ENCODE peak calls at places on chromosome 18, in five cellular contexts. One of them, this sample, is unnamed. For H3K4me1, the result is how much of the 10 kb centered on the place peaks cover.

GRCh38 chr18:77084757-77085035 is 47.9 kb downstream of the MBP start:
- DNase-seq in adrenal gland: no peak
- DNase-seq in transverse colon: no peak
- DNase-seq in MM.1S: no peak
- DNase-seq in lung: no peak
- DNase-seq in this sample: no peak

GRCh38 chr18:78784861-78785260 is 194.8 kb upstream of the SALL3 start:
- DNase-seq in lung: no peak
- DNase-seq in transverse colon: no peak
- DNase-seq in adrenal gland: no peak
- DNase-seq in MM.1S: no peak
- DNase-seq in this sample: no peak

GRCh38 chr18:58446661-58447060 is 182.2 kb downstream of the ALPK2 start:
- DNase-seq in transverse colon: no peak
- DNase-seq in MM.1S: no peak
- DNase-seq in lung: no peak
- DNase-seq in adrenal gland: no peak
- DNase-seq in this sample: no peak

GRCh38 chr18:62999392-62999791 is 284.1 kb downstream of the PHLPP1 start:
- DNase-seq in lung: no peak
- DNase-seq in adrenal gland: peak
- DNase-seq in MM.1S: no peak
- DNase-seq in transverse colon: peak
- DNase-seq in this sample: peak

GRCh38 chr18:8890957-8891464 is 185.7 kb downstream of the MTCL1 start:
- DNase-seq in lung: no peak
- DNase-seq in adrenal gland: no peak
- DNase-seq in MM.1S: no peak
- DNase-seq in transverse colon: no peak
- DNase-seq in this sample: no peak

GRCh38 chr18:40159141-40160017 is 1795.7 kb upstream of the PIK3C3 start:
- DNase-seq in transverse colon: no peak
- DNase-seq in MM.1S: peak
- DNase-seq in adrenal gland: no peak
- DNase-seq in lung: no peak
- DNase-seq in this sample: no peak

GRCh38 chr18:13762690-13763439 is 36.4 kb downstream of the RNMT start:
- DNase-seq in transverse colon: no peak
- DNase-seq in adrenal gland: no peak
- DNase-seq in MM.1S: no peak
- DNase-seq in lung: no peak
- DNase-seq in this sample: no peak

GRCh38 chr18:48138211-48138610 is 207.8 kb upstream of the SMAD2 start:
- DNase-seq in transverse colon: no peak
- DNase-seq in lung: no peak
- DNase-seq in MM.1S: no peak
- DNase-seq in adrenal gland: no peak
- DNase-seq in this sample: no peak

GRCh38 chr18:9466911-9467310 is 8.4 kb upstream of the RALBP1 start:
- DNase-seq in adrenal gland: no peak
- DNase-seq in MM.1S: no peak
- DNase-seq in transverse colon: no peak
- DNase-seq in lung: no peak
- DNase-seq in this sample: no peak

GRCh38 chr18:2459886-2460285 is 111.4 kb downstream of the METTL4 start:
- DNase-seq in transverse colon: no peak
- DNase-seq in lung: no peak
- DNase-seq in adrenal gland: no peak
- DNase-seq in MM.1S: no peak
- DNase-seq in this sample: no peak

GRCh38 chr18:68564961-68565360 is 149.9 kb downstream of the TMX3 start:
- DNase-seq in transverse colon: no peak
- DNase-seq in MM.1S: no peak
- DNase-seq in lung: no peak
- DNase-seq in adrenal gland: no peak
- DNase-seq in this sample: no peak

GRCh38 chr18:76491436-76491800 is 3.6 kb downstream of the ZNF516 start:
- DNase-seq in adrenal gland: peak
- DNase-seq in lung: peak
- DNase-seq in transverse colon: peak
- DNase-seq in MM.1S: peak
- DNase-seq in this sample: peak

GRCh38 chr18:8283901-8284585 is 325.2 kb upstream of the RAB12 start:
- DNase-seq in lung: no peak
- DNase-seq in MM.1S: no peak
- DNase-seq in transverse colon: no peak
- DNase-seq in adrenal gland: no peak
- DNase-seq in this sample: no peak

GRCh38 chr18:11955299-11956029 is 25.8 kb upstream of the IMPA2 start:
- DNase-seq in lung: peak
- DNase-seq in adrenal gland: peak
- DNase-seq in transverse colon: peak
- DNase-seq in MM.1S: no peak
- DNase-seq in this sample: no peak

GRCh38 chr18:63096327-63096874 is 223.2 kb downstream of the BCL2 start:
- DNase-seq in lung: no peak
- DNase-seq in transverse colon: no peak
- DNase-seq in adrenal gland: no peak
- DNase-seq in MM.1S: no peak
- DNase-seq in this sample: no peak

GRCh38 chr18:76452357-76452756 is 42.7 kb downstream of the ZNF516 start:
- DNase-seq in transverse colon: no peak
- DNase-seq in MM.1S: no peak
- DNase-seq in lung: no peak
- DNase-seq in adrenal gland: no peak
- DNase-seq in this sample: no peak

GRCh38 chr18:8151176-8151575 is 458.1 kb upstream of the RAB12 start:
- DNase-seq in MM.1S: no peak
- DNase-seq in lung: no peak
- DNase-seq in transverse colon: no peak
- DNase-seq in adrenal gland: no peak
- DNase-seq in this sample: no peak

GRCh38 chr18:48928787-48929186 is 22.0 kb downstream of the SMAD7 start:
- DNase-seq in MM.1S: peak
- DNase-seq in adrenal gland: no peak
- DNase-seq in lung: peak
- DNase-seq in transverse colon: peak
- DNase-seq in this sample: no peak

DNA sequence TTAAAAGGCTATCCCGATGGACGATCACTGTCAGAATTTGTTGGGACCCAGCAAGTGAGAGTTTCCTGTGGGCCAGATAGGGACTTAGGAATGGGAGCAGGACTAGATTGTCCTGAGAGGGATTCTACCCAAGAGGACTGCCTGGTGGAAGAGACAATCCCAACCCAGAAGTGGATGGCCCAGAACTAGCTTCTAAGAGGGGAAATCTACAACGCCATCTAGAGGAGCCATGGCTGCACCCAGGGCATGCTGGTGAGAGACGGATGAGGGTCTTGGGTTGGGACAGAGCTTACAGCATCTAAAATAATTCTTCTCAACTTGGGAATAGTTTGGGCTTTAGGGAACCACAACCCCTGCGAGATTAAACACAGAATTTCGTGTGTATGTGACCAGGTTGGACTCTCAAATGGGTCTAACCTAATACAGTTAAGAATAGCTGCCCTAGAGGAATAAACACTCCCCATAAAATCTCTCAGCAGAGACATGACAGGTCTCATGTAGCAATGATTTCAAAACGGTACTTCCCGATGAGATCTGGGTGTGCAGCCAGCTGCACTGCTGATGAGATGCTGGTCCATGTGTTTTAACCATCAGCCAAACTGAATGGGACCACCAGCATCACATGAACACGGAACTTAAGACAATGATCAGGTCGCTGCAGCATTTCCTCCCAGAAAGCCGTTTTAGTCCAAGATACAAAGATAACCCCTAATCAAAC is 50.8 kb downstream of the CCBE1 start:
- DNase-seq in lung: no peak
- DNase-seq in transverse colon: no peak
- DNase-seq in MM.1S: no peak
- DNase-seq in adrenal gland: no peak
- DNase-seq in this sample: no peak
- TF ChIP-seq CTCF in lung: no peak
- TF ChIP-seq CTCF in transverse colon: no peak
- TF ChIP-seq CTCF in MM.1S: no peak
- TF ChIP-seq CTCF in adrenal gland: no peak
- TF ChIP-seq CTCF in this sample: no peak

DNA sequence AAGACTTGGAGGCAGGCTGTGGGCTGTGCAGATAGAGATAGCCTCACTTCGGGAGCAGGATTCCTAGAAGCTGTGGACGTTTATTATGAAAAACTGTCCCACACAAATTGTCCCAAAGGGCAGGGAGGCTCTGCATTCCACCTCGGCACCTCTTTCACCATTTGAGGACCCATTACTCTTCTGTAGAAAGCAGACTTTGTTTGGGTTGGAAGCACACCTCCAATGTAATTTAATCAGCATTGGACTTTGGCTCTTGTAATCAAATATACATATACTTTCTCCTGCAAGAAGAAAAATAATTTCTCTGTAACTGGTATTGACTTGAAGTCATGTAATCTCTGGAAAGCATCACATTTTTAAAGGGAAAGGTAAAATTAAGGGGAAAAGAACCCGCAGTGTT is 8.5 kb downstream of the ONECUT2 start:
- DNase-seq in MM.1S: no peak
- DNase-seq in adrenal gland: no peak
- DNase-seq in lung: no peak
- DNase-seq in transverse colon: no peak
- DNase-seq in this sample: no peak
- H3K4me1 ChIP-seq in MM.1S: under half
- H3K4me1 ChIP-seq in adrenal gland: under half
- H3K4me1 ChIP-seq in lung: under half
- H3K4me1 ChIP-seq in transverse colon: under half
- H3K4me1 ChIP-seq in this sample: under half

GRCh38 chr18:23416283-23416682 is 36.8 kb upstream of the RIOK3 start:
- DNase-seq in MM.1S: no peak
- DNase-seq in lung: no peak
- DNase-seq in adrenal gland: no peak
- DNase-seq in transverse colon: no peak
- DNase-seq in this sample: no peak
- TF ChIP-seq CTCF in MM.1S: no peak
- TF ChIP-seq CTCF in lung: no peak
- TF ChIP-seq CTCF in adrenal gland: no peak
- TF ChIP-seq CTCF in transverse colon: no peak
- TF ChIP-seq CTCF in this sample: no peak

GRCh38 chr18:61575419-61575818 is 242.2 kb downstream of the CDH20 start:
- DNase-seq in MM.1S: no peak
- DNase-seq in lung: no peak
- DNase-seq in adrenal gland: no peak
- DNase-seq in transverse colon: no peak
- DNase-seq in this sample: no peak

GRCh38 chr18:61569176-61569892 is 236.1 kb downstream of the CDH20 start:
- DNase-seq in MM.1S: no peak
- DNase-seq in transverse colon: no peak
- DNase-seq in lung: no peak
- DNase-seq in adrenal gland: peak
- DNase-seq in this sample: no peak

GRCh38 chr18:61570070-61570469 is 236.8 kb downstream of the CDH20 start:
- DNase-seq in MM.1S: no peak
- DNase-seq in transverse colon: no peak
- DNase-seq in adrenal gland: no peak
- DNase-seq in lung: no peak
- DNase-seq in this sample: no peak

GRCh38 chr18:61574665-61575064 is 241.4 kb downstream of the CDH20 start:
- DNase-seq in transverse colon: no peak
- DNase-seq in lung: no peak
- DNase-seq in MM.1S: no peak
- DNase-seq in adrenal gland: no peak
- DNase-seq in this sample: no peak

GRCh38 chr18:61572871-61573270 is 239.6 kb downstream of the CDH20 start:
- DNase-seq in lung: no peak
- DNase-seq in transverse colon: no peak
- DNase-seq in MM.1S: no peak
- DNase-seq in adrenal gland: no peak
- DNase-seq in this sample: no peak
- H3K4me1 ChIP-seq in lung: under half
- H3K4me1 ChIP-seq in transverse colon: under half
- H3K4me1 ChIP-seq in MM.1S: under half
- H3K4me1 ChIP-seq in adrenal gland: under half
- H3K4me1 ChIP-seq in this sample: under half

GRCh38 chr18:46915800-46916550 is 1.3 kb downstream of the PIAS2 start:
- DNase-seq in transverse colon: no peak
- DNase-seq in adrenal gland: no peak
- DNase-seq in MM.1S: peak
- DNase-seq in lung: no peak
- DNase-seq in this sample: no peak

GRCh38 chr18:46920067-46920466 is 2.7 kb downstream of the KATNAL2 start:
- DNase-seq in MM.1S: no peak
- DNase-seq in lung: no peak
- DNase-seq in transverse colon: no peak
- DNase-seq in adrenal gland: no peak
- DNase-seq in this sample: no peak

GRCh38 chr18:46916551-46917107 is 678 bp downstream of the PIAS2 start:
- DNase-seq in lung: no peak
- DNase-seq in transverse colon: no peak
- DNase-seq in MM.1S: peak
- DNase-seq in adrenal gland: peak
- DNase-seq in this sample: no peak

GRCh38 chr18:46917808-46918600 is 602 bp downstream of the KATNAL2 start:
- DNase-seq in adrenal gland: peak
- DNase-seq in transverse colon: peak
- DNase-seq in MM.1S: no peak
- DNase-seq in lung: peak
- DNase-seq in this sample: no peak

GRCh38 chr18:46917108-46917807 is at the start of the genes KATNAL2 and PIAS2:
- DNase-seq in MM.1S: peak
- DNase-seq in adrenal gland: peak
- DNase-seq in transverse colon: peak
- DNase-seq in lung: peak
- DNase-seq in this sample: peak
- TF ChIP-seq CTCF in MM.1S: no peak
- TF ChIP-seq CTCF in adrenal gland: no peak
- TF ChIP-seq CTCF in transverse colon: no peak
- TF ChIP-seq CTCF in lung: no peak
- TF ChIP-seq CTCF in this sample: no peak

DNA sequence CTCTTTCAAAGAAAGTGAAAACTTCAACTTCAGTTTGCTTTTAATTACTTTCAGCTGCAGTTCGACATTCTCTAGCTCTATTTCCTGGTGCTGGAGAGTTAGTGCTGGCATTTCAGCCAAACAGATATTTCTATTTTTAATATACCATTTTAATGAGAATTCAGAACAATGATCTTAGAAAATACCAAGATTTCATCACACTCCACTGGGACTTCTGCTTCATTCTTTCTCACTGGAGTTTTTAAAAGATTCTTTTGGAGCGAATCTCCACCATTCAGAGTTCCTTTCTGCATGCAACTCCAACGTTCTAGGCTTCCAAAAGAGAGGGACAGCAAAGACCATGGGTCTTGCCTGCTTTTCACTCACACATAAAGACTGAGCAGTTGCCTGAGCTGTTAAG is 94.2 kb downstream of the CABLES1 start:
- DNase-seq in MM.1S: no peak
- DNase-seq in transverse colon: no peak
- DNase-seq in lung: no peak
- DNase-seq in adrenal gland: no peak
- DNase-seq in this sample: no peak
- H3K4me1 ChIP-seq in MM.1S: under half
- H3K4me1 ChIP-seq in transverse colon: half or more
- H3K4me1 ChIP-seq in lung: under half
- H3K4me1 ChIP-seq in adrenal gland: under half
- H3K4me1 ChIP-seq in this sample: under half

This sample was measured in breast epithelium.